ENCODE peak calls at places on chromosomes 2 and 18, in six cellular contexts. K is CD8-positive, alpha-beta T cell; G is ovary; D is HepG2; I is DND-41; U is HCT116. F is an unnamed sample. For H3K9me3 and H3K36me3, the result is how much of the 10 kb centered on the place peaks cover.

GRCh38 chr2:133885847-133886246 is 317.6 kb upstream of the NCKAP5 start:
- DNase-seq in K (no peak), G (no peak), I (no peak), U (no peak), D (no peak), F (no peak)

GRCh38 chr2:142130111-142131015 is 453 bp downstream of the LRP1B start:
- DNase-seq in K (no peak), D (peak), G (peak), I (no peak), U (peak), F (peak)

GRCh38 chr18:11823545-11823944 is 27.7 kb upstream of the CHMP1B start:
- DNase-seq in G (no peak), K (no peak), U (no peak), D (no peak), I (no peak), F (no peak)

GRCh38 chr2:156305121-156305520 is 27.4 kb downstream of the NR4A2 start:
- DNase-seq in I (no peak), G (no peak), K (no peak), D (no peak), U (no peak), F (no peak)

GRCh38 chr2:161418715-161419337 is 2.7 kb downstream of the TBR1 start:
- DNase-seq in G (no peak), K (no peak), I (no peak), D (no peak), U (no peak), F (no peak)

GRCh38 chr18:3623769-3624545 is 174.0 kb downstream of the TGIF1 start:
- DNase-seq in U (peak), K (no peak), I (no peak), G (peak), D (peak), F (no peak)

GRCh38 chr2:197358927-197359326 is 48.3 kb upstream of the ANKRD44 start:
- DNase-seq in D (no peak), U (no peak), I (no peak), G (no peak), K (no peak), F (no peak)

GRCh38 chr2:1653137-1653789 is 91.1 kb downstream of the PXDN start:
- DNase-seq in D (no peak), K (no peak), U (no peak), G (peak), I (no peak), F (no peak)

GRCh38 chr2:217248312-217248935 is 388.6 kb upstream of the TNP1 start:
- DNase-seq in U (no peak), K (no peak), I (peak), D (no peak), G (peak), F (no peak)

GRCh38 chr2:169329669-169330554 is 32.4 kb downstream of the LRP2 start:
- DNase-seq in I (no peak), D (no peak), K (no peak), G (no peak), U (no peak), F (no peak)

GRCh38 chr2:239411117-239411516 is 10.3 kb upstream of the HDAC4 start:
- DNase-seq in K (no peak), G (no peak), D (no peak), U (no peak), I (no peak), F (no peak)

GRCh38 chr18:22173928-22174301 is 4.5 kb downstream of the GATA6 start:
- DNase-seq in U (no peak), K (no peak), D (no peak), I (no peak), G (peak), F (no peak)

GRCh38 chr18:46502444-46502843 is 154.6 kb downstream of the LOXHD1 start:
- DNase-seq in G (no peak), D (no peak), U (no peak), I (peak), K (no peak), F (peak)

GRCh38 chr18:48676756-48677368 is 138.0 kb downstream of the CTIF start:
- DNase-seq in D (peak), U (no peak), K (peak), I (peak), G (peak), F (peak)

GRCh38 chr2:33144243-33144642 is 197.5 kb downstream of the LTBP1 start:
- DNase-seq in U (no peak), D (no peak), I (no peak), G (no peak), K (no peak), F (no peak)

DNA sequence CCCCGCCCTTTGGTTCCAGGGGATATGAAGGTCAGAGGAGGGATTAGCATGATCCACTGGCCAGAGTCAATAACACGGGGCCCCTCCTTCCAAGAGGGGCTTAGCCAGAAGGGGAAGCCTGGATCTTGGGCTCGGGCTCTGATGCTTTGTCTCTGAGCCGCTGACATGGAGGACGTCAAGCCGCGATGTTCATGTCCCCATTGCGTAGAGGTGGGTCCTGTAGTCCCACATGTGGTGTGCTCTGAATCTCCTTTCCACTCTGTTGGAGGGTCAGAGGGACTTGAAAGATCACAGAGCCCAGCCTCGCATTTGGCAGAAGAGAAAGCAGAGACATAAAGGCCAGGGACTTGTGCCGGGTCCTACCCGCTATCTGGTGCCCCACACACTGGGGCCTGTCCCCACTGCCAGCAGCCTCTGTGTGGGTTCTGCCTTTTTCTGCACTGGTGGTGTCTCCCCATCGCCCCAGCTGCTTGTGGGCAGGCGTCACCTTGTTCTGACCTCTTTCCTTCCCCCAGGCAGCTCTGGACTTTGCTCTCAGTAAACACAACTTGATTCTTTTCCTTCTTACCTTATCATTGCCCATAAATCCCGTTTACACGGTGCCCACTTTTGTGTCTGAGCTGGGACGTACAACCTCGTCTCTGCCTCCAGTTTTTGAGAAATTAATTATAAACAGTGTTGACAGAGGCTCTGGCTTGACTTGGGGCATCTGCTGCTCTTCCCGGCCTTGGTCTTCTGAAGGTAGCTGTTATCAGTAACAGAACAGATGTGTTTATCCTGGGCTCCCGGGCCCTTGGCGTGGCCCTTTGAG is 48.8 kb downstream of the SH3BP4 start:
- DNase-seq in D (peak), U (no peak), I (no peak), G (no peak), K (no peak), F (no peak)
- H3K9me3 ChIP-seq in D (under half), U (under half), I (under half), G (under half), K (under half), F (under half)

GRCh38 chr2:235909371-235909770 is 258.8 kb downstream of the GBX2 start:
- DNase-seq in D (no peak), G (no peak), I (no peak), U (no peak), K (no peak), F (no peak)
- H3K36me3 ChIP-seq in D (under half), G (under half), I (under half), U (under half), K (under half), F (under half)

GRCh38 chr18:55346387-55346786 is 241.6 kb downstream of the TCF4 start:
- DNase-seq in I (no peak), G (no peak), U (no peak), K (no peak), D (no peak), F (no peak)
- H3K27ac ChIP-seq in I (no peak), G (no peak), U (no peak), K (no peak), D (no peak), F (no peak)

DNA sequence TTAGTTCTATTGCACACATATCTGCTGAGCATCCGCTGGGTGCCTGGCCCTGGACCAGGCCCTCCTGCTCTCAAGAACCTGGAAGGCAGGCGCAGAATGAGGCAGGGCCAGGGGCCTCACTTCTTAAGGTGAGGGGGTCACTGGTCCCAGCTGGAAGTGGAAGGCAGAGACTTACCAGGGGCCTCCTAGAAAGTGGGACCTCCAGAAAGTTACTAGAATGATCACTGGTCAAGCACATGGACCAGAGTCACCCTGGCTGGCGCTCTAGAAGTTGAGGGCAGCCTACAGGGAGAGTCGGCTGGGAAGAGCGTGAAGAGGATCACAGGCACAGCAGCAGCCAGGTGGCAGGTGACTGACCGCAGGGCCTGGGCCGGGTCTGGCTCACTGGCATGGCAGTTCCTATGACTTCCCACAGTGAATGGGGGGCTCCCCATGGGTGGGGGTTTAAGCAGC is 26.1 kb upstream of the MAL start:
- DNase-seq in U (no peak), I (no peak), D (no peak), G (no peak), K (no peak), F (no peak)
- H3K9me3 ChIP-seq in U (under half), I (under half), D (under half), G (under half), K (under half), F (under half)

GRCh38 chr2:43942001-43942400 is 53.8 kb downstream of the LRPPRC start:
- DNase-seq in U (no peak), G (no peak), K (no peak), D (no peak), I (no peak), F (no peak)
- H3K36me3 ChIP-seq in U (half or more), G (under half), K (under half), D (under half), I (half or more), F (under half)

DNA sequence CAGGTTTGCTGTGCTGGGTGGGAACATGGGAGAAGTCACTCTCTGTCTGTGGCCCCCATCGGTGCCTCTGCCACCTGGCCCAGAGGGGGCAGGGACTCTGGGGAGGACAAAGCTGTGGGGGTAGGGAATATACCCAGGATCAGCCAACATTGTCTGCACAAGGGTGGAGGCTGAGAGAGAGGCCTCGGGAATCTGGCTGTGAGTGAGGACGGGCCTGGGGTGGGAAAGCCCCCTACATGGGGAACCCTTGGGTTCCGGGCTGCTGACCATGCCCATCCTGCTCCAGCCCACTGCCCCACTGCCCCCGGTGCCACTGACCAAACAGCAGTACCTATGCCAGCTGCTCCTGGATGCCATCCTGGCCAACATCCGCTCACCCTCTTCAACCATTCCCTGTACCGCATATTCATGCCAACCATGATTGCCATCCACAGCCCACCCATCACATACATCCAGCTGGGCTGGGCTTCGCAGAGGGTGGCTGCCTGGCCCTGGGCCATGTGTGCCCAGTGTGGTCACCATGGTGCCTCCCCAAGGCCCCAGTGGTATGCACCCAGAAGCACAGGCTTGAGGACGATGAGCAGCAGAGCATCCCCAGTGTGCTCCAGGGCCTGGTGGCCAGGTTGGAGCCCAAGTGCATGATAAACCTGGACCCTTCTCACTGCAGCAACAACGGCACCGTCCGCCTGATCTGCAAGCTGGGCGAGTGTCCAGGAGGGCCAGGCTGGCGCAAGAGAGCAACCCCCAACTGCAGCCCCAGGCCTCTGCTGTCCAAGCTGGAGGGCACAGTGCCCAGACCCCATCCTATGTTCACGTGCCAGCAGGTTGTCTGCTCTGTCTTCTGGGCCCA is 6.9 kb upstream of the POTEF start:
- DNase-seq in I (no peak), G (no peak), D (no peak), U (no peak), K (no peak), F (no peak)
- H3K27ac ChIP-seq in I (no peak), G (no peak), D (no peak), U (no peak), K (no peak), F (no peak)

GRCh38 chr2:221851531-221852045 is 279.5 kb upstream of the EPHA4 start:
- DNase-seq in D (no peak), K (no peak), U (no peak), I (no peak), G (no peak), F (no peak)

GRCh38 chr2:221848286-221848685 is 276.2 kb upstream of the EPHA4 start:
- DNase-seq in K (no peak), G (no peak), I (no peak), U (no peak), D (no peak), F (no peak)

GRCh38 chr2:221850076-221850475 is 278.0 kb upstream of the EPHA4 start:
- DNase-seq in U (no peak), D (no peak), K (no peak), I (no peak), G (no peak), F (no peak)

DNA sequence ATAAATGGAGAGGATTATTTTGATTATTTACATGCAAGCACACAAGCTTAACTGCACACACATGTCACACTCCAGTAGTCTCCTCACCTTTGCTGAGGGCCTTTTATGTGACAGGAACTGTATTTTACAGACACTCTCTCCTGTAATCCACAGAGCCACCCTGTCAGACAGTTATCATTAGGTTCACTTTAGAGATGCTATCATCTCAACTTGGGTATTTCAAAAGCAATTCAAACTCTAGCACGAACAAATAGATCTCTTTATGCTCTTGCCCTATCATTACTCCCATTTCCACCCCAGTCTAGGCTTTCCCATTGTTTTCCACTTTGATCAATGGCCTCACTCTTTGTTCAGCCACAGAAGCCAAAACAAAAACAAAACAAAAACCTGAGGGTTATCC is 281.2 kb upstream of the EPHA4 start:
- DNase-seq in U (no peak), K (no peak), I (no peak), D (no peak), G (no peak), F (no peak)
- H3K9me3 ChIP-seq in U (under half), K (under half), I (under half), D (under half), G (under half), F (under half)